ENCODE peak calls at places on chromosomes 2 and 18, in ten cellular contexts. U is CD4-positive, alpha-beta T cell; B is RWPE1; V is Calu3; T is PC-3; Q is pancreas; W is fibroblast of the aortic adventitia; I is NB4; J is neural crest cell; E is fibroblast of villous mesenchyme. A is an unnamed sample.

GRCh38 chr18:9835112-9835755 is 50.5 kb upstream of the TXNDC2 start:
- DNase-seq in U (no peak), B (peak), V (no peak), T (no peak), Q (no peak), W (no peak), I (no peak), J (no peak), E (no peak), A (no peak)

GRCh38 chr18:79579807-79580480 is 99.7 kb upstream of the CTDP1 start:
- DNase-seq in U (no peak), B (no peak), V (no peak), T (no peak), Q (peak), W (no peak), I (no peak), J (no peak), E (no peak), A (peak)

GRCh38 chr2:70854416-70854815 is 18.8 kb upstream of the CD207 start:
- DNase-seq in U (no peak), B (no peak), V (no peak), T (no peak), Q (no peak), W (no peak), I (no peak), J (no peak), E (no peak), A (no peak)

GRCh38 chr2:104774631-104775030 is 79.3 kb upstream of the POU3F3 start:
- DNase-seq in U (no peak), B (no peak), V (no peak), T (no peak), Q (no peak), W (no peak), I (no peak), J (no peak), E (no peak), A (no peak)

GRCh38 chr18:49321800-49322461 is 138.5 kb downstream of the DYM start:
- DNase-seq in U (no peak), B (no peak), V (no peak), T (no peak), Q (no peak), W (peak), I (no peak), J (no peak), E (peak), A (no peak)

GRCh38 chr2:233422050-233422639 is 67.9 kb downstream of the DGKD start:
- DNase-seq in U (peak), B (peak), V (peak), T (peak), Q (no peak), W (no peak), I (no peak), J (no peak), E (no peak), A (no peak)

GRCh38 chr18:903703-904102 is 968 bp upstream of the ADCYAP1 start:
- DNase-seq in U (no peak), B (peak), V (peak), T (peak), Q (peak), W (peak), I (peak), J (peak), E (peak), A (no peak)

GRCh38 chr2:170139276-170139967 is 38.5 kb upstream of the MYO3B start:
- DNase-seq in U (no peak), B (no peak), V (no peak), T (no peak), Q (no peak), W (no peak), I (no peak), J (no peak), E (no peak), A (no peak)

GRCh38 chr2:204913854-204914464 is 368.7 kb downstream of the PARD3B start:
- DNase-seq in U (no peak), B (no peak), V (no peak), T (no peak), Q (no peak), W (no peak), I (no peak), J (no peak), E (no peak), A (no peak)

GRCh38 chr2:224449212-224450147 is 47.6 kb upstream of the FAM124B start:
- DNase-seq in U (no peak), B (peak), V (peak), T (peak), Q (no peak), W (no peak), I (peak), J (no peak), E (peak), A (no peak)

GRCh38 chr18:23279931-23280330 is 144.6 kb downstream of the CABLES1 start:
- DNase-seq in U (no peak), B (no peak), V (no peak), T (peak), Q (no peak), W (no peak), I (no peak), J (no peak), E (no peak), A (no peak)

GRCh38 chr2:217964255-217964654 is 38.5 kb downstream of the TNS1 start:
- DNase-seq in U (no peak), B (no peak), V (no peak), T (no peak), Q (peak), W (peak), I (no peak), J (no peak), E (no peak), A (no peak)

GRCh38 chr2:179948058-179948457 is 59.0 kb downstream of the CWC22 start:
- DNase-seq in U (no peak), B (no peak), V (no peak), T (no peak), Q (no peak), W (no peak), I (no peak), J (no peak), E (no peak), A (no peak)

GRCh38 chr2:98376301-98376945 is 30.2 kb downstream of the CNGA3 start:
- DNase-seq in U (no peak), B (no peak), V (no peak), T (no peak), Q (no peak), W (no peak), I (no peak), J (no peak), E (no peak), A (no peak)

GRCh38 chr18:8979258-8979988 is 123.1 kb upstream of the NDUFV2 start:
- DNase-seq in U (no peak), B (no peak), V (no peak), T (no peak), Q (no peak), W (no peak), I (no peak), J (no peak), E (no peak), A (no peak)

GRCh38 chr18:24514439-24514838 is 54.0 kb downstream of the HRH4 start:
- DNase-seq in U (no peak), B (peak), V (peak), T (peak), Q (no peak), W (peak), I (peak), J (no peak), E (peak), A (no peak)

GRCh38 chr2:203804766-203805484 is 62.6 kb upstream of the CTLA4 start:
- DNase-seq in U (no peak), B (no peak), V (no peak), T (no peak), Q (no peak), W (peak), I (peak), J (no peak), E (no peak), A (no peak)

GRCh38 chr18:74623047-74623816 is 25.6 kb downstream of the ZNF407 start:
- DNase-seq in U (no peak), B (no peak), V (peak), T (peak), Q (no peak), W (peak), I (peak), J (no peak), E (no peak), A (no peak)

GRCh38 chr2:218960196-218961165 is 1.0 kb downstream of the CDK5R2 start:
- DNase-seq in U (no peak), B (no peak), V (no peak), T (no peak), Q (peak), W (no peak), I (no peak), J (no peak), E (no peak), A (no peak)

GRCh38 chr2:231294578-231295362 is 96.3 kb downstream of the ARMC9 start:
- DNase-seq in U (no peak), B (no peak), V (no peak), T (no peak), Q (no peak), W (peak), I (peak), J (no peak), E (no peak), A (no peak)

GRCh38 chr2:218870984-218871344 is 9.7 kb upstream of the WNT10A start:
- DNase-seq in U (no peak), B (no peak), V (no peak), T (no peak), Q (no peak), W (no peak), I (peak), J (no peak), E (no peak), A (no peak)

GRCh38 chr2:33378551-33379220 is 97.8 kb upstream of the RASGRP3 start:
- DNase-seq in U (no peak), B (no peak), V (peak), T (peak), Q (no peak), W (peak), I (peak), J (peak), E (no peak), A (no peak)

GRCh38 chr2:232843860-232844259 is 26.2 kb upstream of the SNORC start:
- DNase-seq in U (no peak), B (no peak), V (no peak), T (peak), Q (no peak), W (no peak), I (peak), J (no peak), E (peak), A (no peak)

GRCh38 chr18:49751427-49752094 is 61.8 kb downstream of the ACAA2 start:
- DNase-seq in U (no peak), B (no peak), V (no peak), T (no peak), Q (no peak), W (no peak), I (no peak), J (no peak), E (no peak), A (no peak)

GRCh38 chr18:76686737-76687231 is 135.6 kb upstream of the ZNF236 start:
- DNase-seq in U (no peak), B (peak), V (peak), T (peak), Q (no peak), W (peak), I (peak), J (peak), E (peak), A (no peak)

GRCh38 chr18:58581265-58581664 is 47.6 kb downstream of the ALPK2 start:
- DNase-seq in U (no peak), B (peak), V (no peak), T (peak), Q (no peak), W (peak), I (no peak), J (no peak), E (peak), A (no peak)

GRCh38 chr2:102063360-102063947 is 71.7 kb downstream of the IL1R2 start:
- DNase-seq in U (no peak), B (no peak), V (no peak), T (no peak), Q (no peak), W (peak), I (peak), J (no peak), E (peak), A (no peak)

GRCh38 chr2:75241696-75242095 is 42.4 kb upstream of the TACR1 start:
- DNase-seq in U (no peak), B (peak), V (no peak), T (peak), Q (no peak), W (peak), I (peak), J (no peak), E (peak), A (no peak)

GRCh38 chr2:11060376-11061169 is 94.7 kb upstream of the SLC66A3 start:
- DNase-seq in U (no peak), B (no peak), V (no peak), T (no peak), Q (no peak), W (no peak), I (no peak), J (no peak), E (no peak), A (no peak)

GRCh38 chr18:79756826-79757225 is 40.9 kb upstream of the KCNG2 start:
- DNase-seq in U (no peak), B (no peak), V (no peak), T (no peak), Q (no peak), W (no peak), I (no peak), J (no peak), E (no peak), A (no peak)

GRCh38 chr2:74593826-74594467 is 39.4 kb downstream of the DOK1 start:
- DNase-seq in U (no peak), B (no peak), V (no peak), T (no peak), Q (no peak), W (peak), I (no peak), J (no peak), E (no peak), A (no peak)

GRCh38 chr2:54471221-54471711 is 15.1 kb downstream of the SPTBN1 start:
- DNase-seq in U (no peak), B (no peak), V (peak), T (peak), Q (no peak), W (peak), I (no peak), J (no peak), E (peak), A (no peak)

GRCh38 chr2:198135481-198135934 is 331.1 kb downstream of the PLCL1 start:
- DNase-seq in U (no peak), B (no peak), V (no peak), T (no peak), Q (no peak), W (peak), I (no peak), J (no peak), E (peak), A (no peak)

GRCh38 chr2:144516981-144517824 is 2.7 kb downstream of the ZEB2 start:
- DNase-seq in U (no peak), B (peak), V (peak), T (peak), Q (peak), W (peak), I (peak), J (no peak), E (peak), A (no peak)

GRCh38 chr2:17557596-17557995 is 17.1 kb downstream of the VSNL1 start:
- DNase-seq in U (no peak), B (no peak), V (no peak), T (peak), Q (no peak), W (no peak), I (no peak), J (no peak), E (no peak), A (no peak)

GRCh38 chr2:53422979-53423378 is 344.6 kb upstream of the CHAC2 start:
- DNase-seq in U (no peak), B (peak), V (peak), T (peak), Q (no peak), W (peak), I (peak), J (peak), E (peak), A (no peak)
- TF ChIP-seq CTCF in U (no peak), B (peak), V (no peak), T (peak), Q (no peak), W (peak), I (peak), J (peak), E (peak), A (no peak)

DNA sequence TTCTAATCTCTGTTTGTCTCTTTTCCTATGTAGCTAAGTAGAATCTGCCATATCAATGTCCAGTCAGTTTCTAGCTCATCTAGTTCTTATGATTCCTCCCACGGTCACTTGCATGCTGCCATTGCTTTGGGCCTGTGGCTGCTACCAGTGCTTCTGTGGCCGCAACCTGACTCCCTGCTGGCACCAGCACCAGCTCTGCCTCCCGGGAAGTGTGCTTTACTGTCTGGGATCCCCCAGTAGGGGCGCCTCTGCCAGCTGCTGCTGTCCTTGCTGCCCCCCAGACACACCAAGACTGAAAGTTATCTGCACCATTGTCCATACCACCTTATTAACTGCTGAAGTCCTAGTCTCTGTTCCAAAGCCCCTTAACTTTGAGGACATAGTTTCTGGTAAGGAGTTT is 56.3 kb downstream of the RAPGEF4 start:
- DNase-seq in U (no peak), B (no peak), V (no peak), T (no peak), Q (no peak), W (no peak), I (no peak), J (no peak), E (no peak), A (no peak)
- TF ChIP-seq CTCF in U (no peak), B (no peak), V (no peak), T (no peak), Q (no peak), W (no peak), I (no peak), J (no peak), E (no peak), A (no peak)

GRCh38 chr18:36455931-36456330 is 158.4 kb downstream of the FHOD3 start:
- DNase-seq in U (no peak), B (no peak), V (no peak), T (no peak), Q (no peak), W (no peak), I (no peak), J (no peak), E (no peak), A (no peak)
- TF ChIP-seq CTCF in U (no peak), B (no peak), V (no peak), T (no peak), Q (no peak), W (no peak), I (no peak), J (no peak), E (no peak), A (no peak)

DNA sequence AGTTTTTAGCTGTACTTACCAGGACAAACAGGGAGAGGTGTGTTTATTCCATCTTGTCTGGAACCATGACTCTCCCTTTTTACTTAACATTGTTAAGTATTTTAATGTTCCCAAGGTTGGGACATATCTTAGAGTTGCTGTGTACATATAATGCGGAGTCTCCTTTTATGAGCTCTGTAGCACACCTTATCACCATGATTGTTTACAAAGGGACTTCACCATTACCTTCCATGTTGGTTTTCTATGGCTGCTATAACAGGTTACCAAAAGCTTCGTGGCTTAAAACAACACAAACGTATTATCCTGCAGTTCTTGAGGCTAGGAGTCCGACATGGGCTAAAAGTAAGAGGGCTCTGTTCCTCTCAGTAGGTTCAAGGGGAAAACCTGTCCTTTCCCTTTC is 164.3 kb downstream of the GALNT1 start:
- DNase-seq in U (no peak), B (no peak), V (no peak), T (no peak), Q (no peak), W (no peak), I (no peak), J (no peak), E (no peak), A (no peak)
- TF ChIP-seq CTCF in U (no peak), B (no peak), V (no peak), T (no peak), Q (no peak), W (no peak), I (no peak), J (no peak), E (no peak), A (no peak)

GRCh38 chr2:208570851-208571763 is 164.5 kb downstream of the PTH2R start:
- DNase-seq in U (no peak), B (no peak), V (no peak), T (no peak), Q (no peak), W (no peak), I (no peak), J (no peak), E (no peak), A (no peak)
- TF ChIP-seq CTCF in U (no peak), B (no peak), V (no peak), T (peak), Q (no peak), W (no peak), I (no peak), J (peak), E (no peak), A (no peak)

DNA sequence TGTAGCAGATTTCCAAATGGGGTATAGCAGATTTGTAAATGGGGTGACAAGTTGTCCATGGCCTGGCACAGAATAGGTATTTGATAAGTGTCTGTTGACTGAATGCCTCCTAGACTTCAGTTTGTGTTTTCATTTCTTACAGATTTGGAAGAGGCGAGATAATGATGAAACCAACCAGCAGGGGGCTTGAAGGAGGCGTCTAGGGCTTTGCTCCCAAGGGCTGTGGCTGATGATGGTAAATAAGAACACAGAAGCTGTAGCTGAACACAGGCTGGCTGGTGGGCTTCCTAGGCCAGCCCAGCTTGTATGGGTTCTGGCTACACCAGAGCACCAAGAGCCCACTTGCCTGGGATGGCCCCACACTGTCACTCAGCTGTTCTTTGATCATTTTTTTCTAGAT is 19.4 kb downstream of the SFTPB start:
- DNase-seq in U (no peak), B (peak), V (peak), T (peak), Q (no peak), W (peak), I (peak), J (peak), E (peak), A (no peak)
- TF ChIP-seq CTCF in U (peak), B (no peak), V (peak), T (peak), Q (no peak), W (peak), I (peak), J (peak), E (peak), A (no peak)

GRCh38 chr2:108369153-108369552 is 8.6 kb upstream of the SULT1C4 start:
- DNase-seq in U (no peak), B (no peak), V (no peak), T (no peak), Q (no peak), W (no peak), I (no peak), J (no peak), E (no peak), A (no peak)
- TF ChIP-seq CTCF in U (no peak), B (no peak), V (no peak), T (no peak), Q (no peak), W (no peak), I (peak), J (no peak), E (no peak), A (no peak)

GRCh38 chr2:236728916-236729670 is 159.5 kb downstream of the ACKR3 start:
- DNase-seq in U (no peak), B (no peak), V (no peak), T (no peak), Q (no peak), W (no peak), I (no peak), J (no peak), E (no peak), A (no peak)
- TF ChIP-seq CTCF in U (no peak), B (no peak), V (no peak), T (no peak), Q (no peak), W (no peak), I (no peak), J (no peak), E (no peak), A (no peak)

DNA sequence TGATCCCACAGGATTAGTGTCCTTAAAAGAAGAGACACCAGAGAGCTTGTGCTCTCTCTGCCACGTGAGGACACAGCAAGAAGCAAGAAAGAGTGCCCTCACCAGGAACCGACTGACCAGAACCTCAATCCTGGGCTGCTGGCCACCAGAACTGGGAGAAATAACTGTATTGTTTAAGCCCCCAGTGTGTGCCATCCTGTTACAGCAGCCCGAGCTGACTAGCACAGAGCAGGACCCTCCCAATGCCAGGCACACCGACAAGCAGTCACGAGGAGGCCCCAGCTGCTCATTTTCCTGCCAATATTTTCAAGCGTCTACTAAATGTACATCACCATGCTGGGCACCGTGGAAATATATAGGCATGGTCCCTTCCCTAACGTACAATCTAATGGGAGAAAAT is 17.1 kb downstream of the FAM178B start:
- DNase-seq in U (no peak), B (no peak), V (no peak), T (no peak), Q (no peak), W (no peak), I (no peak), J (no peak), E (no peak), A (no peak)
- TF ChIP-seq CTCF in U (no peak), B (no peak), V (no peak), T (no peak), Q (no peak), W (no peak), I (no peak), J (no peak), E (no peak), A (no peak)

A was measured in omental fat pad.